ENCODE peak calls at places on chromosomes 11 and 22, in five cellular contexts. One of them, this sample, is unnamed.

GRCh38 chr11:88398372-88399140 is 61.0 kb upstream of the CTSC start:
- DNase-seq in DMS153: no peak
- DNase-seq in NCI-H774: no peak
- DNase-seq in M059J: peak; percentile 80
- DNase-seq in activated T-helper 2 cell treated with anti-CD3 and anti-CD28 coated beads, Interferon-gamma antibody, Interleukin-2, Interleukin-4, amounts not matched to agents 10 μg/mL and 5 μg/mL and 100 μg/mL, durations not matched to agents 14 hours and 24 hours and 36 hours: no peak
- DNase-seq in this sample: no peak

GRCh38 chr22:35170716-35171697 is 86.3 kb upstream of the HMGXB4 start:
- DNase-seq in activated T-helper 2 cell treated with anti-CD3 and anti-CD28 coated beads, Interferon-gamma antibody, Interleukin-2, Interleukin-4, amounts not matched to agents 10 μg/mL and 5 μg/mL and 100 μg/mL, durations not matched to agents 14 hours and 24 hours and 36 hours: no peak
- DNase-seq in M059J: no peak
- DNase-seq in NCI-H774: no peak
- DNase-seq in DMS153: no peak
- DNase-seq in this sample: no peak

GRCh38 chr22:45995405-45996101 is 18.6 kb upstream of the WNT7B start:
- DNase-seq in DMS153: no peak
- DNase-seq in activated T-helper 2 cell treated with anti-CD3 and anti-CD28 coated beads, Interferon-gamma antibody, Interleukin-2, Interleukin-4, amounts not matched to agents 10 μg/mL and 5 μg/mL and 100 μg/mL, durations not matched to agents 14 hours and 24 hours and 36 hours: no peak
- DNase-seq in M059J: no peak
- DNase-seq in NCI-H774: no peak
- DNase-seq in this sample: no peak

GRCh38 chr11:56404393-56404792 is 8.1 kb upstream of the OR5AL1 start:
- DNase-seq in M059J: no peak
- DNase-seq in NCI-H774: no peak
- DNase-seq in DMS153: no peak
- DNase-seq in activated T-helper 2 cell treated with anti-CD3 and anti-CD28 coated beads, Interferon-gamma antibody, Interleukin-2, Interleukin-4, amounts not matched to agents 10 μg/mL and 5 μg/mL and 100 μg/mL, durations not matched to agents 14 hours and 24 hours and 36 hours: no peak
- DNase-seq in this sample: no peak

GRCh38 chr11:8691601-8692000 is 9.0 kb downstream of the RPL27A start:
- DNase-seq in NCI-H774: no peak
- DNase-seq in activated T-helper 2 cell treated with anti-CD3 and anti-CD28 coated beads, Interferon-gamma antibody, Interleukin-2, Interleukin-4, amounts not matched to agents 10 μg/mL and 5 μg/mL and 100 μg/mL, durations not matched to agents 14 hours and 24 hours and 36 hours: no peak
- DNase-seq in DMS153: no peak
- DNase-seq in M059J: no peak
- DNase-seq in this sample: no peak

GRCh38 chr11:103079833-103080232 is 12.1 kb downstream of the DCUN1D5 start:
- DNase-seq in NCI-H774: no peak
- DNase-seq in DMS153: no peak
- DNase-seq in M059J: no peak
- DNase-seq in activated T-helper 2 cell treated with anti-CD3 and anti-CD28 coated beads, Interferon-gamma antibody, Interleukin-2, Interleukin-4, amounts not matched to agents 10 μg/mL and 5 μg/mL and 100 μg/mL, durations not matched to agents 14 hours and 24 hours and 36 hours: no peak
- DNase-seq in this sample: no peak

GRCh38 chr11:6565988-6566703 is 37.3 kb downstream of the RRP8 start:
- DNase-seq in NCI-H774: no peak
- DNase-seq in activated T-helper 2 cell treated with anti-CD3 and anti-CD28 coated beads, Interferon-gamma antibody, Interleukin-2, Interleukin-4, amounts not matched to agents 10 μg/mL and 5 μg/mL and 100 μg/mL, durations not matched to agents 14 hours and 24 hours and 36 hours: no peak
- DNase-seq in DMS153: no peak
- DNase-seq in M059J: no peak
- DNase-seq in this sample: no peak

GRCh38 chr22:45969414-45969799 is 7.6 kb downstream of the WNT7B start:
- DNase-seq in activated T-helper 2 cell treated with anti-CD3 and anti-CD28 coated beads, Interferon-gamma antibody, Interleukin-2, Interleukin-4, amounts not matched to agents 10 μg/mL and 5 μg/mL and 100 μg/mL, durations not matched to agents 14 hours and 24 hours and 36 hours: no peak
- DNase-seq in M059J: no peak
- DNase-seq in NCI-H774: no peak
- DNase-seq in DMS153: no peak
- DNase-seq in this sample: no peak

GRCh38 chr11:92707173-92707619 is 262.3 kb upstream of the MTNR1B start:
- DNase-seq in DMS153: peak; percentile 98
- DNase-seq in M059J: no peak
- DNase-seq in NCI-H774: peak; percentile 94
- DNase-seq in activated T-helper 2 cell treated with anti-CD3 and anti-CD28 coated beads, Interferon-gamma antibody, Interleukin-2, Interleukin-4, amounts not matched to agents 10 μg/mL and 5 μg/mL and 100 μg/mL, durations not matched to agents 14 hours and 24 hours and 36 hours: no peak
- DNase-seq in this sample: peak; percentile 99

GRCh38 chr11:71251159-71251721 is 1.1 kb downstream of the SHANK2 start:
- DNase-seq in DMS153: no peak
- DNase-seq in activated T-helper 2 cell treated with anti-CD3 and anti-CD28 coated beads, Interferon-gamma antibody, Interleukin-2, Interleukin-4, amounts not matched to agents 10 μg/mL and 5 μg/mL and 100 μg/mL, durations not matched to agents 14 hours and 24 hours and 36 hours: no peak
- DNase-seq in M059J: peak; percentile 14
- DNase-seq in NCI-H774: no peak
- DNase-seq in this sample: peak; percentile 85

GRCh38 chr11:121561240-121561639 is 108.5 kb upstream of the SORL1-AS1 start:
- DNase-seq in DMS153: no peak
- DNase-seq in activated T-helper 2 cell treated with anti-CD3 and anti-CD28 coated beads, Interferon-gamma antibody, Interleukin-2, Interleukin-4, amounts not matched to agents 10 μg/mL and 5 μg/mL and 100 μg/mL, durations not matched to agents 14 hours and 24 hours and 36 hours: no peak
- DNase-seq in NCI-H774: no peak
- DNase-seq in M059J: no peak
- DNase-seq in this sample: no peak

GRCh38 chr11:118953265-118953664 is 2.8 kb upstream of the UPK2 start:
- DNase-seq in DMS153: peak; percentile 40
- DNase-seq in activated T-helper 2 cell treated with anti-CD3 and anti-CD28 coated beads, Interferon-gamma antibody, Interleukin-2, Interleukin-4, amounts not matched to agents 10 μg/mL and 5 μg/mL and 100 μg/mL, durations not matched to agents 14 hours and 24 hours and 36 hours: no peak
- DNase-seq in NCI-H774: peak; percentile 12
- DNase-seq in M059J: peak; percentile 30
- DNase-seq in this sample: peak; percentile 88

GRCh38 chr11:59754494-59754858 is 700 bp upstream of the STX3 start:
- DNase-seq in activated T-helper 2 cell treated with anti-CD3 and anti-CD28 coated beads, Interferon-gamma antibody, Interleukin-2, Interleukin-4, amounts not matched to agents 10 μg/mL and 5 μg/mL and 100 μg/mL, durations not matched to agents 14 hours and 24 hours and 36 hours: no peak
- DNase-seq in M059J: no peak
- DNase-seq in DMS153: no peak
- DNase-seq in NCI-H774: no peak
- DNase-seq in this sample: no peak

GRCh38 chr11:86742436-86742805 is 57.9 kb upstream of the PRSS23 start:
- DNase-seq in NCI-H774: no peak
- DNase-seq in DMS153: no peak
- DNase-seq in activated T-helper 2 cell treated with anti-CD3 and anti-CD28 coated beads, Interferon-gamma antibody, Interleukin-2, Interleukin-4, amounts not matched to agents 10 μg/mL and 5 μg/mL and 100 μg/mL, durations not matched to agents 14 hours and 24 hours and 36 hours: no peak
- DNase-seq in M059J: peak; percentile 26
- DNase-seq in this sample: no peak

GRCh38 chr22:48488149-48488551 is 1339.5 kb downstream of the BRD1 start:
- DNase-seq in M059J: no peak
- DNase-seq in activated T-helper 2 cell treated with anti-CD3 and anti-CD28 coated beads, Interferon-gamma antibody, Interleukin-2, Interleukin-4, amounts not matched to agents 10 μg/mL and 5 μg/mL and 100 μg/mL, durations not matched to agents 14 hours and 24 hours and 36 hours: no peak
- DNase-seq in DMS153: no peak
- DNase-seq in NCI-H774: no peak
- DNase-seq in this sample: no peak

GRCh38 chr22:41447435-41448188 is 1.0 kb upstream of the TOB2 start:
- DNase-seq in activated T-helper 2 cell treated with anti-CD3 and anti-CD28 coated beads, Interferon-gamma antibody, Interleukin-2, Interleukin-4, amounts not matched to agents 10 μg/mL and 5 μg/mL and 100 μg/mL, durations not matched to agents 14 hours and 24 hours and 36 hours: peak; percentile 61
- DNase-seq in DMS153: peak; percentile 47
- DNase-seq in M059J: peak; percentile 65
- DNase-seq in NCI-H774: peak; percentile 15
- DNase-seq in this sample: peak; percentile 40

GRCh38 chr11:113444469-113445122 is 30.6 kb downstream of the DRD2 start:
- DNase-seq in NCI-H774: no peak
- DNase-seq in DMS153: no peak
- DNase-seq in activated T-helper 2 cell treated with anti-CD3 and anti-CD28 coated beads, Interferon-gamma antibody, Interleukin-2, Interleukin-4, amounts not matched to agents 10 μg/mL and 5 μg/mL and 100 μg/mL, durations not matched to agents 14 hours and 24 hours and 36 hours: no peak
- DNase-seq in M059J: no peak
- DNase-seq in this sample: no peak

GRCh38 chr11:119103793-119104192 is 2.1 kb upstream of the DPAGT1 start:
- DNase-seq in NCI-H774: no peak
- DNase-seq in M059J: no peak
- DNase-seq in DMS153: no peak
- DNase-seq in activated T-helper 2 cell treated with anti-CD3 and anti-CD28 coated beads, Interferon-gamma antibody, Interleukin-2, Interleukin-4, amounts not matched to agents 10 μg/mL and 5 μg/mL and 100 μg/mL, durations not matched to agents 14 hours and 24 hours and 36 hours: no peak
- DNase-seq in this sample: peak; percentile 75

GRCh38 chr11:111069076-111069475 is 176.4 kb upstream of the POU2AF2 start:
- DNase-seq in M059J: peak; percentile 81
- DNase-seq in activated T-helper 2 cell treated with anti-CD3 and anti-CD28 coated beads, Interferon-gamma antibody, Interleukin-2, Interleukin-4, amounts not matched to agents 10 μg/mL and 5 μg/mL and 100 μg/mL, durations not matched to agents 14 hours and 24 hours and 36 hours: no peak
- DNase-seq in DMS153: no peak
- DNase-seq in NCI-H774: no peak
- DNase-seq in this sample: no peak

GRCh38 chr22:18947905-18948304 is 11.8 kb upstream of the PRODH start:
- DNase-seq in DMS153: no peak
- DNase-seq in activated T-helper 2 cell treated with anti-CD3 and anti-CD28 coated beads, Interferon-gamma antibody, Interleukin-2, Interleukin-4, amounts not matched to agents 10 μg/mL and 5 μg/mL and 100 μg/mL, durations not matched to agents 14 hours and 24 hours and 36 hours: no peak
- DNase-seq in NCI-H774: no peak
- DNase-seq in M059J: no peak
- DNase-seq in this sample: no peak

GRCh38 chr11:72553748-72554147 is 119.4 kb upstream of the CLPB start:
- DNase-seq in M059J: no peak
- DNase-seq in activated T-helper 2 cell treated with anti-CD3 and anti-CD28 coated beads, Interferon-gamma antibody, Interleukin-2, Interleukin-4, amounts not matched to agents 10 μg/mL and 5 μg/mL and 100 μg/mL, durations not matched to agents 14 hours and 24 hours and 36 hours: no peak
- DNase-seq in DMS153: no peak
- DNase-seq in NCI-H774: no peak
- DNase-seq in this sample: no peak

GRCh38 chr11:834371-835316 is 1.9 kb downstream of the CD151 start:
- DNase-seq in activated T-helper 2 cell treated with anti-CD3 and anti-CD28 coated beads, Interferon-gamma antibody, Interleukin-2, Interleukin-4, amounts not matched to agents 10 μg/mL and 5 μg/mL and 100 μg/mL, durations not matched to agents 14 hours and 24 hours and 36 hours: no peak
- DNase-seq in M059J: peak; percentile 97
- DNase-seq in DMS153: no peak
- DNase-seq in NCI-H774: no peak
- DNase-seq in this sample: no peak

GRCh38 chr11:8286886-8287285 is 23.2 kb upstream of the LMO1 start:
- DNase-seq in DMS153: no peak
- DNase-seq in NCI-H774: no peak
- DNase-seq in M059J: no peak
- DNase-seq in activated T-helper 2 cell treated with anti-CD3 and anti-CD28 coated beads, Interferon-gamma antibody, Interleukin-2, Interleukin-4, amounts not matched to agents 10 μg/mL and 5 μg/mL and 100 μg/mL, durations not matched to agents 14 hours and 24 hours and 36 hours: no peak
- DNase-seq in this sample: no peak

GRCh38 chr11:118841469-118842222 is 42.0 kb upstream of the CXCR5 start:
- DNase-seq in M059J: no peak
- DNase-seq in NCI-H774: no peak
- DNase-seq in DMS153: no peak
- DNase-seq in activated T-helper 2 cell treated with anti-CD3 and anti-CD28 coated beads, Interferon-gamma antibody, Interleukin-2, Interleukin-4, amounts not matched to agents 10 μg/mL and 5 μg/mL and 100 μg/mL, durations not matched to agents 14 hours and 24 hours and 36 hours: peak; percentile 10
- DNase-seq in this sample: no peak

GRCh38 chr22:30858976-30859713 is 109.4 kb downstream of the MORC2 start:
- DNase-seq in NCI-H774: no peak
- DNase-seq in activated T-helper 2 cell treated with anti-CD3 and anti-CD28 coated beads, Interferon-gamma antibody, Interleukin-2, Interleukin-4, amounts not matched to agents 10 μg/mL and 5 μg/mL and 100 μg/mL, durations not matched to agents 14 hours and 24 hours and 36 hours: no peak
- DNase-seq in M059J: no peak
- DNase-seq in DMS153: no peak
- DNase-seq in this sample: no peak

GRCh38 chr11:12193515-12194336 is 83.3 kb downstream of the MICAL2 start:
- DNase-seq in M059J: no peak
- DNase-seq in activated T-helper 2 cell treated with anti-CD3 and anti-CD28 coated beads, Interferon-gamma antibody, Interleukin-2, Interleukin-4, amounts not matched to agents 10 μg/mL and 5 μg/mL and 100 μg/mL, durations not matched to agents 14 hours and 24 hours and 36 hours: no peak
- DNase-seq in DMS153: no peak
- DNase-seq in NCI-H774: no peak
- DNase-seq in this sample: peak; percentile 20

GRCh38 chr11:69157156-69157821 is 1.6 kb downstream of the SMIM38 start:
- DNase-seq in DMS153: peak; percentile 56
- DNase-seq in NCI-H774: peak; percentile 11
- DNase-seq in activated T-helper 2 cell treated with anti-CD3 and anti-CD28 coated beads, Interferon-gamma antibody, Interleukin-2, Interleukin-4, amounts not matched to agents 10 μg/mL and 5 μg/mL and 100 μg/mL, durations not matched to agents 14 hours and 24 hours and 36 hours: no peak
- DNase-seq in M059J: no peak
- DNase-seq in this sample: no peak

GRCh38 chr11:82980292-82980691 is 78.8 kb downstream of the DDIAS start:
- DNase-seq in M059J: peak; percentile 89
- DNase-seq in DMS153: no peak
- DNase-seq in NCI-H774: no peak
- DNase-seq in activated T-helper 2 cell treated with anti-CD3 and anti-CD28 coated beads, Interferon-gamma antibody, Interleukin-2, Interleukin-4, amounts not matched to agents 10 μg/mL and 5 μg/mL and 100 μg/mL, durations not matched to agents 14 hours and 24 hours and 36 hours: no peak
- DNase-seq in this sample: no peak

GRCh38 chr11:65640483-65641207 is 2.7 kb downstream of the SIPA1 start:
- DNase-seq in NCI-H774: no peak
- DNase-seq in DMS153: no peak
- DNase-seq in M059J: no peak
- DNase-seq in activated T-helper 2 cell treated with anti-CD3 and anti-CD28 coated beads, Interferon-gamma antibody, Interleukin-2, Interleukin-4, amounts not matched to agents 10 μg/mL and 5 μg/mL and 100 μg/mL, durations not matched to agents 14 hours and 24 hours and 36 hours: no peak
- DNase-seq in this sample: no peak

GRCh38 chr11:118146554-118146953 is 6.1 kb downstream of the SCN4B start:
- DNase-seq in DMS153: no peak
- DNase-seq in activated T-helper 2 cell treated with anti-CD3 and anti-CD28 coated beads, Interferon-gamma antibody, Interleukin-2, Interleukin-4, amounts not matched to agents 10 μg/mL and 5 μg/mL and 100 μg/mL, durations not matched to agents 14 hours and 24 hours and 36 hours: no peak
- DNase-seq in NCI-H774: no peak
- DNase-seq in M059J: no peak
- DNase-seq in this sample: no peak

GRCh38 chr11:116144387-116144958 is 628.3 kb downstream of the BUD13 start:
- DNase-seq in M059J: no peak
- DNase-seq in DMS153: no peak
- DNase-seq in NCI-H774: no peak
- DNase-seq in activated T-helper 2 cell treated with anti-CD3 and anti-CD28 coated beads, Interferon-gamma antibody, Interleukin-2, Interleukin-4, amounts not matched to agents 10 μg/mL and 5 μg/mL and 100 μg/mL, durations not matched to agents 14 hours and 24 hours and 36 hours: no peak
- DNase-seq in this sample: no peak

This sample was measured in NCI-H1417.